ENCODE peak calls at places on chromosomes 5 and 9, in five cellular contexts. One of them, this sample, is unnamed. For H3K9me3 and H3K4me1, the result is how much of the 10 kb centered on the place peaks cover.

GRCh38 chr9:8297047-8297446 is 497.5 kb upstream of the DMAC1 start:
- DNase-seq in neuronal stem cell: no peak
- DNase-seq in effector memory CD4-positive, alpha-beta T cell: no peak
- DNase-seq in thyroid gland: no peak
- DNase-seq in K562: no peak
- DNase-seq in this sample: no peak

GRCh38 chr9:4080889-4081548 is 218.8 kb downstream of the GLIS3 start:
- DNase-seq in neuronal stem cell: no peak
- DNase-seq in effector memory CD4-positive, alpha-beta T cell: no peak
- DNase-seq in thyroid gland: no peak
- DNase-seq in K562: peak
- DNase-seq in this sample: peak

GRCh38 chr5:78628260-78629024 is 20.1 kb downstream of the LHFPL2 start:
- DNase-seq in neuronal stem cell: no peak
- DNase-seq in effector memory CD4-positive, alpha-beta T cell: no peak
- DNase-seq in thyroid gland: no peak
- DNase-seq in K562: no peak
- DNase-seq in this sample: no peak

GRCh38 chr5:62051747-62052146 is 254.3 kb upstream of the KIF2A start:
- DNase-seq in neuronal stem cell: no peak
- DNase-seq in effector memory CD4-positive, alpha-beta T cell: no peak
- DNase-seq in thyroid gland: no peak
- DNase-seq in K562: no peak
- DNase-seq in this sample: no peak

GRCh38 chr5:75044406-75044805 is 8.0 kb downstream of the GCNT4 start:
- DNase-seq in neuronal stem cell: no peak
- DNase-seq in effector memory CD4-positive, alpha-beta T cell: no peak
- DNase-seq in thyroid gland: no peak
- DNase-seq in K562: no peak
- DNase-seq in this sample: no peak

GRCh38 chr9:29750062-29750461 is 2176.8 kb upstream of the C9orf72 start:
- DNase-seq in neuronal stem cell: no peak
- DNase-seq in effector memory CD4-positive, alpha-beta T cell: no peak
- DNase-seq in thyroid gland: no peak
- DNase-seq in K562: no peak
- DNase-seq in this sample: no peak

GRCh38 chr5:94793113-94793815 is 174.8 kb downstream of the SLF1 start:
- DNase-seq in neuronal stem cell: no peak
- DNase-seq in effector memory CD4-positive, alpha-beta T cell: no peak
- DNase-seq in thyroid gland: no peak
- DNase-seq in K562: no peak
- DNase-seq in this sample: no peak

GRCh38 chr5:80656425-80656824 is 1.6 kb upstream of the DHFR start:
- DNase-seq in neuronal stem cell: no peak
- DNase-seq in effector memory CD4-positive, alpha-beta T cell: no peak
- DNase-seq in thyroid gland: no peak
- DNase-seq in K562: peak
- DNase-seq in this sample: peak

GRCh38 chr5:132877466-132877865 is 4.0 kb downstream of the LEAP2 start:
- DNase-seq in neuronal stem cell: no peak
- DNase-seq in effector memory CD4-positive, alpha-beta T cell: no peak
- DNase-seq in thyroid gland: no peak
- DNase-seq in K562: no peak
- DNase-seq in this sample: no peak

GRCh38 chr9:127113540-127113928 is 8.9 kb downstream of the ANGPTL2 start:
- DNase-seq in neuronal stem cell: no peak
- DNase-seq in effector memory CD4-positive, alpha-beta T cell: no peak
- DNase-seq in thyroid gland: no peak
- DNase-seq in K562: no peak
- DNase-seq in this sample: no peak

GRCh38 chr9:118305371-118305770 is 601.2 kb downstream of the TLR4 start:
- DNase-seq in neuronal stem cell: no peak
- DNase-seq in effector memory CD4-positive, alpha-beta T cell: no peak
- DNase-seq in thyroid gland: no peak
- DNase-seq in K562: no peak
- DNase-seq in this sample: no peak

GRCh38 chr5:132008961-132009680 is 2.3 kb downstream of the ACSL6 start:
- DNase-seq in neuronal stem cell: no peak
- DNase-seq in effector memory CD4-positive, alpha-beta T cell: no peak
- DNase-seq in thyroid gland: peak
- DNase-seq in K562: peak
- DNase-seq in this sample: no peak

GRCh38 chr5:181283347-181283746 is 22.4 kb upstream of the TRIM52 start:
- DNase-seq in neuronal stem cell: no peak
- DNase-seq in effector memory CD4-positive, alpha-beta T cell: no peak
- DNase-seq in thyroid gland: no peak
- DNase-seq in K562: no peak
- DNase-seq in this sample: no peak

GRCh38 chr9:77019810-77020437 is 469 bp downstream of the FOXB2 start:
- DNase-seq in neuronal stem cell: no peak
- DNase-seq in effector memory CD4-positive, alpha-beta T cell: no peak
- DNase-seq in thyroid gland: no peak
- DNase-seq in K562: no peak
- DNase-seq in this sample: no peak

GRCh38 chr9:77021289-77021927 is 2.0 kb downstream of the FOXB2 start:
- DNase-seq in neuronal stem cell: peak
- DNase-seq in effector memory CD4-positive, alpha-beta T cell: no peak
- DNase-seq in thyroid gland: no peak
- DNase-seq in K562: no peak
- DNase-seq in this sample: no peak

GRCh38 chr9:77019010-77019809 is at the start of gene FOXB2:
- DNase-seq in neuronal stem cell: peak
- DNase-seq in effector memory CD4-positive, alpha-beta T cell: no peak
- DNase-seq in thyroid gland: no peak
- DNase-seq in K562: no peak
- DNase-seq in this sample: no peak

GRCh38 chr9:77021928-77022782 is 2.7 kb downstream of the FOXB2 start:
- DNase-seq in neuronal stem cell: peak
- DNase-seq in effector memory CD4-positive, alpha-beta T cell: no peak
- DNase-seq in thyroid gland: no peak
- DNase-seq in K562: no peak
- DNase-seq in this sample: no peak

GRCh38 chr9:77020438-77021264 is 1.2 kb downstream of the FOXB2 start:
- DNase-seq in neuronal stem cell: peak
- DNase-seq in effector memory CD4-positive, alpha-beta T cell: no peak
- DNase-seq in thyroid gland: peak
- DNase-seq in K562: no peak
- DNase-seq in this sample: no peak
- H3K9me3 ChIP-seq in neuronal stem cell: under half
- H3K9me3 ChIP-seq in effector memory CD4-positive, alpha-beta T cell: under half
- H3K9me3 ChIP-seq in thyroid gland: under half
- H3K9me3 ChIP-seq in K562: under half
- H3K9me3 ChIP-seq in this sample: under half

GRCh38 chr5:111743521-111743920 is 13.5 kb downstream of the NREP start:
- DNase-seq in neuronal stem cell: no peak
- DNase-seq in effector memory CD4-positive, alpha-beta T cell: no peak
- DNase-seq in thyroid gland: no peak
- DNase-seq in K562: no peak
- DNase-seq in this sample: no peak

GRCh38 chr5:111745075-111745474 is 11.9 kb downstream of the NREP start:
- DNase-seq in neuronal stem cell: no peak
- DNase-seq in effector memory CD4-positive, alpha-beta T cell: no peak
- DNase-seq in thyroid gland: no peak
- DNase-seq in K562: no peak
- DNase-seq in this sample: no peak

GRCh38 chr5:111743993-111744392 is 13.0 kb downstream of the NREP start:
- DNase-seq in neuronal stem cell: no peak
- DNase-seq in effector memory CD4-positive, alpha-beta T cell: no peak
- DNase-seq in thyroid gland: no peak
- DNase-seq in K562: no peak
- DNase-seq in this sample: no peak

GRCh38 chr5:111742595-111742994 is 14.4 kb downstream of the NREP start:
- DNase-seq in neuronal stem cell: no peak
- DNase-seq in effector memory CD4-positive, alpha-beta T cell: no peak
- DNase-seq in thyroid gland: no peak
- DNase-seq in K562: no peak
- DNase-seq in this sample: peak

DNA sequence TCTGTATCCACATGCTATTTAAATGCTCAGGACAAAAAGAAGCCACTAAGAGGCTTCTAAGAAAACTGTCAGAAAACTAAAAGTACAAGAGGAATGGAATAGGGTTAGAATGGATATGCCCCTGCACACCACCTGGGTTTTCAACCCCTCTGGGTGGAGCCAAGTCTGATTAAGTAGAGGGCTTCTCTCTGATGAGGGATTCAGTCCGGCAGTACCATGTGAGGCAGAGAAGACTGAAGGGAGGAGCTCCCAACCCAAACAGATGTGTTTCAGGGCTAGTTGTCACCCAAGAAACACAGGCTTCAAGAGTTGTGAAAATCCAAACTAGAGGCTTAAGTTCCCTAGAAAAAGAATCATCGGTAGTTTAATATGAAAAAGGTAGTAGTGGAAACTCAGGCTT is 12.5 kb downstream of the NREP start:
- DNase-seq in neuronal stem cell: no peak
- DNase-seq in effector memory CD4-positive, alpha-beta T cell: no peak
- DNase-seq in thyroid gland: no peak
- DNase-seq in K562: no peak
- DNase-seq in this sample: no peak
- H3K4me1 ChIP-seq in neuronal stem cell: under half
- H3K4me1 ChIP-seq in effector memory CD4-positive, alpha-beta T cell: under half
- H3K4me1 ChIP-seq in thyroid gland: under half
- H3K4me1 ChIP-seq in K562: under half
- H3K4me1 ChIP-seq in this sample: under half

GRCh38 chr5:56479701-56480304 is 246.7 kb upstream of the ANKRD55 start:
- DNase-seq in neuronal stem cell: no peak
- DNase-seq in effector memory CD4-positive, alpha-beta T cell: peak
- DNase-seq in thyroid gland: peak
- DNase-seq in K562: no peak
- DNase-seq in this sample: no peak

GRCh38 chr5:56479126-56479525 is 246.0 kb upstream of the ANKRD55 start:
- DNase-seq in neuronal stem cell: no peak
- DNase-seq in effector memory CD4-positive, alpha-beta T cell: no peak
- DNase-seq in thyroid gland: no peak
- DNase-seq in K562: no peak
- DNase-seq in this sample: no peak

GRCh38 chr5:56481998-56482698 is 249.0 kb upstream of the ANKRD55 start:
- DNase-seq in neuronal stem cell: no peak
- DNase-seq in effector memory CD4-positive, alpha-beta T cell: no peak
- DNase-seq in thyroid gland: no peak
- DNase-seq in K562: no peak
- DNase-seq in this sample: no peak

GRCh38 chr5:56480305-56481146 is 247.4 kb upstream of the ANKRD55 start:
- DNase-seq in neuronal stem cell: peak
- DNase-seq in effector memory CD4-positive, alpha-beta T cell: peak
- DNase-seq in thyroid gland: peak
- DNase-seq in K562: no peak
- DNase-seq in this sample: no peak

GRCh38 chr5:56481147-56481997 is 248.2 kb upstream of the ANKRD55 start:
- DNase-seq in neuronal stem cell: peak
- DNase-seq in effector memory CD4-positive, alpha-beta T cell: peak
- DNase-seq in thyroid gland: peak
- DNase-seq in K562: no peak
- DNase-seq in this sample: no peak
- H3K4me3 ChIP-seq in neuronal stem cell: peak
- H3K4me3 ChIP-seq in effector memory CD4-positive, alpha-beta T cell: peak
- H3K4me3 ChIP-seq in thyroid gland: peak
- H3K4me3 ChIP-seq in K562: no peak
- H3K4me3 ChIP-seq in this sample: peak

GRCh38 chr5:141356133-141356532 is 1.3 kb downstream of the PCDHGA4 start:
- DNase-seq in neuronal stem cell: no peak
- DNase-seq in effector memory CD4-positive, alpha-beta T cell: no peak
- DNase-seq in thyroid gland: no peak
- DNase-seq in K562: no peak
- DNase-seq in this sample: no peak

GRCh38 chr5:141351591-141351990 is 1.7 kb downstream of the PCDHGB1 start:
- DNase-seq in neuronal stem cell: no peak
- DNase-seq in effector memory CD4-positive, alpha-beta T cell: no peak
- DNase-seq in thyroid gland: no peak
- DNase-seq in K562: no peak
- DNase-seq in this sample: no peak

GRCh38 chr5:141356950-141357349 is 2.1 kb downstream of the PCDHGA4 start:
- DNase-seq in neuronal stem cell: no peak
- DNase-seq in effector memory CD4-positive, alpha-beta T cell: no peak
- DNase-seq in thyroid gland: no peak
- DNase-seq in K562: no peak
- DNase-seq in this sample: no peak

GRCh38 chr5:141355641-141356040 is 820 bp downstream of the PCDHGA4 start:
- DNase-seq in neuronal stem cell: no peak
- DNase-seq in effector memory CD4-positive, alpha-beta T cell: no peak
- DNase-seq in thyroid gland: no peak
- DNase-seq in K562: no peak
- DNase-seq in this sample: no peak

DNA sequence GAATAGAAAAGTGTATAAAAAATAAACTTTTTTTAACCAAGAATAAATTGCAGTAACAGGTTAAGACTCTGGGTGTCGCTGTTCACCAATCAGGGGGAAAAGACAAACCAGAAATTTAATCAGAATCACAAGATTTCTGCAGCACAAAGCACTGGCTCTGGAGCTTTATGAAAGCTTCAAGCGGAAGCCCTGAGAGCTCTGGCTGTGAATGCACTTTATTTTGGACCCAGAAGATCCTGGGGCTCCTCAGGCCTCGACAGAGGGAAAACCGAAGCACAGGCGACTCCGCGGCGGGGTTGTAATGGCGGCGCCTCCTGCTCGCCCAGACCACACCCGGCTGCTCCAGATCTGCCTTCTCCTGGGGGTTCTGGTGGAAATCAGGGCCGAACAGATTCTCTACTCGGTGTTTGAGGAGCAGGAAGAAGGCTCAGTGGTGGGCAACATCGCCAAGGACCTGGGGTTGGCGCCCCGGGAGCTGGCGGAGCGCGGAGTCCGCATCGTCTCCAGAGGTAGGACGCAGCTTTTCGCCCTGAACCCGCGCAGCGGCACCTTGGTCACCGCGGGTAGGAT is at the start of gene PCDHGA4:
- DNase-seq in neuronal stem cell: no peak
- DNase-seq in effector memory CD4-positive, alpha-beta T cell: no peak
- DNase-seq in thyroid gland: no peak
- DNase-seq in K562: no peak
- DNase-seq in this sample: no peak
- H3K9me3 ChIP-seq in neuronal stem cell: under half
- H3K9me3 ChIP-seq in effector memory CD4-positive, alpha-beta T cell: under half
- H3K9me3 ChIP-seq in thyroid gland: under half
- H3K9me3 ChIP-seq in K562: under half
- H3K9me3 ChIP-seq in this sample: under half

This sample was measured in HAP-1.